ENCODE peak calls at places on chromosomes 13 and 19, in six cellular contexts. One of them, this sample, is unnamed.

GRCh38 chr13:67221630-67222226 is 8.4 kb downstream of the PCDH9 start:
- DNase-seq in cardiac muscle cell: no peak
- DNase-seq in brain microvascular endothelial cell: no peak
- DNase-seq in AG09309: no peak
- DNase-seq in GM06990: no peak
- DNase-seq in heart right ventricle: no peak
- DNase-seq in this sample: no peak

GRCh38 chr13:82245860-82246259 is 1636.4 kb downstream of the SLITRK1 start:
- DNase-seq in cardiac muscle cell: no peak
- DNase-seq in brain microvascular endothelial cell: no peak
- DNase-seq in AG09309: no peak
- DNase-seq in GM06990: no peak
- DNase-seq in heart right ventricle: no peak
- DNase-seq in this sample: no peak

GRCh38 chr19:45862564-45863334 is at the start of gene SYMPK:
- DNase-seq in cardiac muscle cell: peak; percentile 99
- DNase-seq in brain microvascular endothelial cell: peak; percentile 98
- DNase-seq in AG09309: peak; percentile 87
- DNase-seq in GM06990: peak; percentile 97
- DNase-seq in heart right ventricle: peak; percentile 99
- DNase-seq in this sample: peak; percentile 83

GRCh38 chr19:41930322-41930722 is 2.1 kb upstream of the ERFL start:
- DNase-seq in cardiac muscle cell: no peak
- DNase-seq in brain microvascular endothelial cell: no peak
- DNase-seq in AG09309: no peak
- DNase-seq in GM06990: no peak
- DNase-seq in heart right ventricle: no peak
- DNase-seq in this sample: no peak

GRCh38 chr13:66896933-66897332 is 333.2 kb downstream of the PCDH9 start:
- DNase-seq in cardiac muscle cell: no peak
- DNase-seq in brain microvascular endothelial cell: no peak
- DNase-seq in AG09309: no peak
- DNase-seq in GM06990: no peak
- DNase-seq in heart right ventricle: no peak
- DNase-seq in this sample: no peak

GRCh38 chr19:35716985-35717664 is 678 bp upstream of the KMT2B start:
- DNase-seq in cardiac muscle cell: peak; percentile 91
- DNase-seq in brain microvascular endothelial cell: peak; percentile 91
- DNase-seq in AG09309: peak; percentile 33
- DNase-seq in GM06990: peak; percentile 86
- DNase-seq in heart right ventricle: peak; percentile 95
- DNase-seq in this sample: peak; percentile 47

GRCh38 chr19:39398297-39398864 is 7.2 kb downstream of the MED29 start:
- DNase-seq in cardiac muscle cell: no peak
- DNase-seq in brain microvascular endothelial cell: peak; percentile 73
- DNase-seq in AG09309: no peak
- DNase-seq in GM06990: peak; percentile 75
- DNase-seq in heart right ventricle: peak; percentile 66
- DNase-seq in this sample: no peak

GRCh38 chr19:50893047-50893737 is 18.0 kb downstream of the KLK4 start:
- DNase-seq in cardiac muscle cell: no peak
- DNase-seq in brain microvascular endothelial cell: no peak
- DNase-seq in AG09309: no peak
- DNase-seq in GM06990: no peak
- DNase-seq in heart right ventricle: no peak
- DNase-seq in this sample: no peak

GRCh38 chr13:76892488-76892887 is 6.3 kb upstream of the KCTD12 start:
- DNase-seq in cardiac muscle cell: no peak
- DNase-seq in brain microvascular endothelial cell: no peak
- DNase-seq in AG09309: no peak
- DNase-seq in GM06990: no peak
- DNase-seq in heart right ventricle: no peak
- DNase-seq in this sample: no peak

GRCh38 chr19:17847538-17848366 is at the start of gene JAK3:
- DNase-seq in cardiac muscle cell: peak; percentile 83
- DNase-seq in brain microvascular endothelial cell: peak; percentile 48
- DNase-seq in AG09309: no peak
- DNase-seq in GM06990: peak; percentile 88
- DNase-seq in heart right ventricle: peak; percentile 63
- DNase-seq in this sample: no peak

GRCh38 chr19:33796164-33797100 is at the start of gene KCTD15:
- DNase-seq in cardiac muscle cell: peak; percentile 74
- DNase-seq in brain microvascular endothelial cell: no peak
- DNase-seq in AG09309: no peak
- DNase-seq in GM06990: no peak
- DNase-seq in heart right ventricle: no peak
- DNase-seq in this sample: no peak

GRCh38 chr19:5447700-5448311 is 7.4 kb upstream of the ZNRF4 start:
- DNase-seq in cardiac muscle cell: no peak
- DNase-seq in brain microvascular endothelial cell: no peak
- DNase-seq in AG09309: no peak
- DNase-seq in GM06990: no peak
- DNase-seq in heart right ventricle: no peak
- DNase-seq in this sample: no peak

GRCh38 chr13:76048126-76048525 is 412.0 kb downstream of the LMO7 start:
- DNase-seq in cardiac muscle cell: no peak
- DNase-seq in brain microvascular endothelial cell: no peak
- DNase-seq in AG09309: no peak
- DNase-seq in GM06990: no peak
- DNase-seq in heart right ventricle: no peak
- DNase-seq in this sample: no peak

GRCh38 chr13:40252241-40252640 is 414.2 kb downstream of the FOXO1 start:
- DNase-seq in cardiac muscle cell: no peak
- DNase-seq in brain microvascular endothelial cell: no peak
- DNase-seq in AG09309: no peak
- DNase-seq in GM06990: no peak
- DNase-seq in heart right ventricle: no peak
- DNase-seq in this sample: no peak

GRCh38 chr19:27971869-27972268 is 1241.1 kb downstream of the UQCRFS1 start:
- DNase-seq in cardiac muscle cell: no peak
- DNase-seq in brain microvascular endothelial cell: no peak
- DNase-seq in AG09309: no peak
- DNase-seq in GM06990: no peak
- DNase-seq in heart right ventricle: no peak
- DNase-seq in this sample: no peak

GRCh38 chr13:98493035-98493401 is 83.9 kb downstream of the STK24 start:
- DNase-seq in cardiac muscle cell: no peak
- DNase-seq in brain microvascular endothelial cell: no peak
- DNase-seq in AG09309: no peak
- DNase-seq in GM06990: no peak
- DNase-seq in heart right ventricle: no peak
- DNase-seq in this sample: no peak

GRCh38 chr13:94176576-94176975 is 302.9 kb downstream of the DCT start:
- DNase-seq in cardiac muscle cell: no peak
- DNase-seq in brain microvascular endothelial cell: no peak
- DNase-seq in AG09309: no peak
- DNase-seq in GM06990: no peak
- DNase-seq in heart right ventricle: no peak
- DNase-seq in this sample: no peak

GRCh38 chr13:88248393-88248792 is 577.2 kb downstream of the SLITRK5 start:
- DNase-seq in cardiac muscle cell: no peak
- DNase-seq in brain microvascular endothelial cell: no peak
- DNase-seq in AG09309: no peak
- DNase-seq in GM06990: no peak
- DNase-seq in heart right ventricle: no peak
- DNase-seq in this sample: no peak

GRCh38 chr13:30551194-30551593 is 66.5 kb upstream of the USPL1 start:
- DNase-seq in cardiac muscle cell: peak; percentile 25
- DNase-seq in brain microvascular endothelial cell: no peak
- DNase-seq in AG09309: peak; percentile 7
- DNase-seq in GM06990: no peak
- DNase-seq in heart right ventricle: no peak
- DNase-seq in this sample: no peak
- TF ChIP-seq CTCF in cardiac muscle cell: peak; percentile 33
- TF ChIP-seq CTCF in brain microvascular endothelial cell: peak; percentile 55
- TF ChIP-seq CTCF in AG09309: peak; percentile 43
- TF ChIP-seq CTCF in GM06990: peak; percentile 56
- TF ChIP-seq CTCF in heart right ventricle: peak; percentile 13
- TF ChIP-seq CTCF in this sample: peak; percentile 64

GRCh38 chr13:114130708-114131580 is 1.5 kb downstream of the RASA3 start:
- DNase-seq in cardiac muscle cell: peak; percentile 57
- DNase-seq in brain microvascular endothelial cell: peak; percentile 93
- DNase-seq in AG09309: no peak
- DNase-seq in GM06990: peak; percentile 74
- DNase-seq in heart right ventricle: peak; percentile 53
- DNase-seq in this sample: no peak
- H3K4me3 ChIP-seq in cardiac muscle cell: peak overlapping the region; percentile 89
- H3K4me3 ChIP-seq in brain microvascular endothelial cell: peak overlapping the region; percentile 96
- H3K4me3 ChIP-seq in AG09309: peak overlapping the region; percentile 99
- H3K4me3 ChIP-seq in GM06990: peak overlapping the region; percentile 91
- H3K4me3 ChIP-seq in heart right ventricle: peak overlapping the region; percentile 84
- H3K4me3 ChIP-seq in this sample: peak overlapping the region; percentile 89

GRCh38 chr13:52010890-52011689 is at the start of gene ATP7B:
- DNase-seq in cardiac muscle cell: peak; percentile 52
- DNase-seq in brain microvascular endothelial cell: no peak
- DNase-seq in AG09309: no peak
- DNase-seq in GM06990: peak; percentile 20
- DNase-seq in heart right ventricle: peak; percentile 15
- DNase-seq in this sample: no peak
- TF ChIP-seq CTCF in cardiac muscle cell: no peak
- TF ChIP-seq CTCF in brain microvascular endothelial cell: peak; percentile 46
- TF ChIP-seq CTCF in AG09309: peak; percentile 23
- TF ChIP-seq CTCF in GM06990: no peak
- TF ChIP-seq CTCF in heart right ventricle: peak; percentile 10
- TF ChIP-seq CTCF in this sample: peak; percentile 34

GRCh38 chr13:19591864-19592263 is 30.5 kb upstream of the TPTE2 start:
- DNase-seq in cardiac muscle cell: no peak
- DNase-seq in brain microvascular endothelial cell: no peak
- DNase-seq in AG09309: no peak
- DNase-seq in GM06990: no peak
- DNase-seq in heart right ventricle: no peak
- DNase-seq in this sample: no peak
- H3K4me3 ChIP-seq in cardiac muscle cell: no peak overlapping the region
- H3K4me3 ChIP-seq in brain microvascular endothelial cell: no peak overlapping the region
- H3K4me3 ChIP-seq in AG09309: no peak overlapping the region
- H3K4me3 ChIP-seq in GM06990: no peak overlapping the region
- H3K4me3 ChIP-seq in heart right ventricle: no peak overlapping the region
- H3K4me3 ChIP-seq in this sample: no peak overlapping the region

GRCh38 chr19:882871-883497 is 10.0 kb downstream of the MED16 start:
- DNase-seq in cardiac muscle cell: no peak
- DNase-seq in brain microvascular endothelial cell: no peak
- DNase-seq in AG09309: no peak
- DNase-seq in GM06990: no peak
- DNase-seq in heart right ventricle: no peak
- DNase-seq in this sample: no peak

GRCh38 chr19:881385-882071 is 11.5 kb downstream of the MED16 start:
- DNase-seq in cardiac muscle cell: no peak
- DNase-seq in brain microvascular endothelial cell: no peak
- DNase-seq in AG09309: no peak
- DNase-seq in GM06990: no peak
- DNase-seq in heart right ventricle: no peak
- DNase-seq in this sample: no peak

GRCh38 chr19:884420-885211 is 8.4 kb downstream of the MED16 start:
- DNase-seq in cardiac muscle cell: no peak
- DNase-seq in brain microvascular endothelial cell: no peak
- DNase-seq in AG09309: no peak
- DNase-seq in GM06990: no peak
- DNase-seq in heart right ventricle: no peak
- DNase-seq in this sample: no peak

GRCh38 chr19:885536-886224 is 7.3 kb downstream of the MED16 start:
- DNase-seq in cardiac muscle cell: no peak
- DNase-seq in brain microvascular endothelial cell: no peak
- DNase-seq in AG09309: no peak
- DNase-seq in GM06990: no peak
- DNase-seq in heart right ventricle: no peak
- DNase-seq in this sample: no peak

GRCh38 chr19:883661-884211 is 9.3 kb downstream of the MED16 start:
- DNase-seq in cardiac muscle cell: no peak
- DNase-seq in brain microvascular endothelial cell: no peak
- DNase-seq in AG09309: no peak
- DNase-seq in GM06990: no peak
- DNase-seq in heart right ventricle: no peak
- DNase-seq in this sample: no peak
- TF ChIP-seq CTCF in cardiac muscle cell: no peak
- TF ChIP-seq CTCF in brain microvascular endothelial cell: no peak
- TF ChIP-seq CTCF in AG09309: no peak
- TF ChIP-seq CTCF in GM06990: no peak
- TF ChIP-seq CTCF in heart right ventricle: no peak
- TF ChIP-seq CTCF in this sample: peak; percentile 23